ENCODE peak calls at places on chromosomes 3 and 15, in five cellular contexts. W is CD4-positive, alpha-beta T cell; O is astrocyte; M is neuronal stem cell; Y is Calu3. B is an unnamed sample.

GRCh38 chr3:62918131-62918530 is 42.9 kb upstream of the CADPS start:
- DNase-seq in W (no peak), O (no peak), M (no peak), Y (no peak), B (no peak)

GRCh38 chr3:33718595-33718907 is 497 bp upstream of the CLASP2 start:
- DNase-seq in W (no peak), O (peak), M (no peak), Y (no peak), B (no peak)

GRCh38 chr15:52734329-52734728 is 55.1 kb upstream of the ATOSA start:
- DNase-seq in W (no peak), O (no peak), M (no peak), Y (no peak), B (no peak)

GRCh38 chr15:101052681-101053121 is 133.5 kb downstream of the LRRK1 start:
- DNase-seq in W (no peak), O (no peak), M (no peak), Y (no peak), B (no peak)

GRCh38 chr15:58043192-58043903 is 22.2 kb downstream of the ALDH1A2 start:
- DNase-seq in W (peak), O (no peak), M (no peak), Y (peak), B (no peak)

GRCh38 chr3:63877737-63878393 is 14.2 kb downstream of the ATXN7 start:
- DNase-seq in W (no peak), O (peak), M (no peak), Y (no peak), B (no peak)

GRCh38 chr3:61535826-61536225 is 25.5 kb upstream of the PTPRG start:
- DNase-seq in W (no peak), O (no peak), M (no peak), Y (no peak), B (no peak)

GRCh38 chr3:65005481-65005880 is 317.7 kb upstream of the ADAMTS9 start:
- DNase-seq in W (no peak), O (peak), M (no peak), Y (no peak), B (no peak)

GRCh38 chr3:12405432-12406272 is 78.6 kb upstream of the TSEN2 start:
- DNase-seq in W (no peak), O (peak), M (no peak), Y (peak), B (no peak)

GRCh38 chr3:128127236-128127635 is 3.6 kb upstream of the RUVBL1 start:
- DNase-seq in W (no peak), O (no peak), M (no peak), Y (no peak), B (no peak)

GRCh38 chr3:94587291-94587690 is 524.4 kb downstream of the NSUN3 start:
- DNase-seq in W (no peak), O (no peak), M (no peak), Y (no peak), B (no peak)

GRCh38 chr3:73623316-73623715 is 1.4 kb downstream of the PDZRN3 start:
- DNase-seq in W (no peak), O (no peak), M (no peak), Y (no peak), B (no peak)

GRCh38 chr15:58330836-58331561 is 100.8 kb upstream of the LIPC start:
- DNase-seq in W (no peak), O (no peak), M (no peak), Y (no peak), B (no peak)

GRCh38 chr3:53161820-53162671 is 1.0 kb downstream of the PRKCD start:
- DNase-seq in W (peak), O (no peak), M (no peak), Y (no peak), B (peak)

GRCh38 chr3:127551971-127552370 is 38.6 kb downstream of the TPRA1 start:
- DNase-seq in W (no peak), O (no peak), M (no peak), Y (no peak), B (no peak)

GRCh38 chr3:32354362-32354778 is 37.3 kb upstream of the CMTM7 start:
- DNase-seq in W (no peak), O (peak), M (no peak), Y (peak), B (no peak)

GRCh38 chr3:13874891-13875290 is 5.0 kb downstream of the WNT7A start:
- DNase-seq in W (no peak), O (no peak), M (no peak), Y (no peak), B (no peak)

GRCh38 chr15:90200534-90201139 is 493 bp upstream of the SEMA4B start:
- DNase-seq in W (no peak), O (no peak), M (no peak), Y (no peak), B (no peak)

GRCh38 chr3:171811059-171811912 is 1.0 kb upstream of the PLD1 start:
- DNase-seq in W (no peak), O (peak), M (no peak), Y (no peak), B (no peak)

GRCh38 chr15:41494190-41494921 is 682 bp downstream of the ITPKA start:
- DNase-seq in W (peak), O (no peak), M (peak), Y (peak), B (no peak)

GRCh38 chr3:12187448-12188327 is 29.0 kb upstream of the TIMP4 start:
- DNase-seq in W (no peak), O (peak), M (no peak), Y (no peak), B (no peak)

GRCh38 chr3:59444676-59445075 is 394.9 kb upstream of the CFAP20DC start:
- DNase-seq in W (no peak), O (no peak), M (no peak), Y (no peak), B (no peak)

GRCh38 chr15:84992157-84992940 is 10.7 kb downstream of the PDE8A start:
- DNase-seq in W (no peak), O (peak), M (no peak), Y (peak), B (no peak)

GRCh38 chr3:147195896-147196295 is 210.4 kb downstream of the ZIC4 start:
- DNase-seq in W (no peak), O (no peak), M (no peak), Y (no peak), B (no peak)